ENCODE peak calls at places on chromosomes 12 and 14, in four cellular contexts. T is K562, I is HepG2, P is GM12878. N is an unnamed sample.
A peak's percentile ranks its signal among the peaks of the same experiment; 100 is the strongest.

GRCh38 chr14:104877806-104878550 is 12.9 kb downstream of the CEP170B start:
- DNase-seq in T (no peak), I (no peak), P (no peak), N (no peak)

GRCh38 chr14:22865424-22866215 is 5.9 kb upstream of the LRP10 start:
- DNase-seq in I (no peak), P (no peak), T (peak; percentile 72), N (peak; percentile 84)

GRCh38 chr14:68687746-68688145 is 105.1 kb downstream of the ZFP36L1 start:
- DNase-seq in I (no peak), T (no peak), P (no peak), N (no peak)

GRCh38 chr12:58803893-58804292 is 116.4 kb downstream of the LRIG3 start:
- DNase-seq in P (no peak), I (no peak), T (no peak), N (no peak)

GRCh38 chr14:32980887-32981501 is 42.3 kb downstream of the NPAS3 start:
- DNase-seq in P (no peak), T (no peak), I (no peak), N (no peak)

GRCh38 chr14:39446131-39446744 is 14.0 kb upstream of the FBXO33 start:
- DNase-seq in I (no peak), P (no peak), T (no peak), N (no peak)

GRCh38 chr12:4421590-4422031 is 24.0 kb downstream of the FGF6 start:
- DNase-seq in P (no peak), I (peak; percentile 35), T (peak; percentile 50), N (no peak)

GRCh38 chr14:74940956-74941565 is 14.3 kb downstream of the PGF start:
- DNase-seq in T (no peak), P (no peak), I (no peak), N (no peak)

GRCh38 chr14:100114109-100114765 is 45.2 kb downstream of the DEGS2 start:
- DNase-seq in P (no peak), T (no peak), I (no peak), N (no peak)

GRCh38 chr12:76621582-76622024 is 62.0 kb upstream of the OSBPL8 start:
- DNase-seq in T (peak; percentile 80), I (peak; percentile 93), P (peak; percentile 21), N (peak; percentile 61)

GRCh38 chr12:76627346-76628135 is 68.0 kb upstream of the OSBPL8 start:
- DNase-seq in I (no peak), P (no peak), T (no peak), N (no peak)

GRCh38 chr12:76622915-76623314 is 63.3 kb upstream of the OSBPL8 start:
- DNase-seq in P (no peak), T (no peak), I (no peak), N (no peak)

GRCh38 chr12:76622351-76622750 is 62.8 kb upstream of the OSBPL8 start:
- DNase-seq in T (no peak), I (no peak), P (no peak), N (no peak)

DNA sequence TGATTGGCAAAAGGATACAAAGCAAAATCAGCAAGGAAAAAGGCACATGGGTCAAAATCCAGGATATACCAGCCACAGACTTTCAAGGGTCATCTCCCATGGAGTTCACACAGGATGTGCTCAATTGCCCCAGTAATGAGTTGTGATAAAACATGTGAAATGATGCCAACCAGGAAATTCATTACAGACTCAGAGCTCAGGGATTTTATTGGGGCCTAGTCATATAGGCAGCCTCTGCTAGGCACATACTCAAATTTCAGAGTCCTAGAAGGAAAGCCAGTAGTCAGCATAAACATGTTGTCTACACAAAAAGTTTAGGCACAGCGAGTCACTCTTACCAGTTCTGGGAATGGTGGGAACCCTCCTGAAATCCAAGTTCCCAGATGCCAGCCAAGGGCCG is 64.4 kb upstream of the OSBPL8 start:
- DNase-seq in T (no peak), I (no peak), P (no peak), N (no peak)
- TF ChIP-seq NR2C2 in T (no peak), I (no peak), P (no peak), N (no peak)

DNA sequence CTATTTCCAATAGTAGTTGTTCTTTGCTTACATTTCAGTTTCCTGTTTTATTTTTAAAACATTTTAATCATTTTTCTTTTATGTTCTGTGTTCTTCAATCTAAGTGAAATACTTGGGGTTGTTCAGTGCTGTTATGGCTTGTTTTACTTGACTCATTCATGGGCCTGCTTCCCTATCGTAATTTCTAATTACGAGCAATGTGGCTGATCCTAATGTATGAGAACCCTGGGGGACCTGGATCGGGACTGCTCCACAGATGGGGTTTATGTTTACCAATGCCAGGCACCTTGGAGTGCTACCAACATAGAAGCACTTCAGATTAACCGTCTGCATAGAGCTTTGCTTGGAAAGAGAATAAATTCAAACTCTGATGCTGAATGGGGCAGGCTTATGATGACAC is 29.8 kb downstream of the TECPR2 start:
- DNase-seq in P (no peak), T (no peak), I (no peak), N (no peak)
- TF ChIP-seq ETV6 in P (no peak), T (no peak), I (no peak), N (no peak)

DNA sequence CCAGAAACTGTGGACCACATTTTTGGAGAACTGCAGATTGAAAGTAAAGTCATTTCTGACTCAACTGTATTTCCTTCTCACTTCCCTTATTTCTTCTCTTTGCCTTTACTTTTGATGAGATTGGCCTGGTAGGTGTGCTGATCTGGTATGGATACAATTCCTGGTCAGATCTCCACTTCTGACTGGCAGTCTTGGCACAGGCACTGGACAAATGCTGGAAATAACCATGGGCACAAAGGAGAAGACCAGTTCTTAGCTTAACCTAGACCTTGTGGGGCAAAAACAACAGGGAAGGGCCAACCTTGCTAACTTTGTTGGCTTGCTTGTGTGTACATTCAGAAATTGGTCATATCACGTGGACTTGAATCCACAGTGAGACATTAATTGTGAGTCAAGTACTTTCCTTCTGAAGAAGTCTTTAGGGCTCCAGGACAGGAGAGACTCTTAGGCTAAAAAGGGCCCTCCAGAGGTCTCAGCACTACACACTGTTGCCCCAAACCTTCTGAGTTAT is 75.0 kb downstream of the DIP2B start:
- DNase-seq in T (no peak), P (peak; percentile 40), I (no peak), N (no peak)
- TF ChIP-seq NR2C2 in T (no peak), P (no peak), I (no peak), N (no peak)

GRCh38 chr12:88579941-88580871 is at the start of gene KITLG:
- DNase-seq in T (peak; percentile 32), P (no peak), I (peak; percentile 56), N (peak; percentile 85)

GRCh38 chr12:88578274-88578673 is 2.0 kb downstream of the KITLG start:
- DNase-seq in T (no peak), I (peak; percentile 29), P (no peak), N (no peak)

GRCh38 chr12:88577537-88577936 is 2.7 kb downstream of the KITLG start:
- DNase-seq in I (no peak), P (no peak), T (no peak), N (no peak)

GRCh38 chr12:88579572-88579940 is 715 bp downstream of the KITLG start:
- DNase-seq in P (no peak), T (no peak), I (no peak), N (peak; percentile 18)

DNA sequence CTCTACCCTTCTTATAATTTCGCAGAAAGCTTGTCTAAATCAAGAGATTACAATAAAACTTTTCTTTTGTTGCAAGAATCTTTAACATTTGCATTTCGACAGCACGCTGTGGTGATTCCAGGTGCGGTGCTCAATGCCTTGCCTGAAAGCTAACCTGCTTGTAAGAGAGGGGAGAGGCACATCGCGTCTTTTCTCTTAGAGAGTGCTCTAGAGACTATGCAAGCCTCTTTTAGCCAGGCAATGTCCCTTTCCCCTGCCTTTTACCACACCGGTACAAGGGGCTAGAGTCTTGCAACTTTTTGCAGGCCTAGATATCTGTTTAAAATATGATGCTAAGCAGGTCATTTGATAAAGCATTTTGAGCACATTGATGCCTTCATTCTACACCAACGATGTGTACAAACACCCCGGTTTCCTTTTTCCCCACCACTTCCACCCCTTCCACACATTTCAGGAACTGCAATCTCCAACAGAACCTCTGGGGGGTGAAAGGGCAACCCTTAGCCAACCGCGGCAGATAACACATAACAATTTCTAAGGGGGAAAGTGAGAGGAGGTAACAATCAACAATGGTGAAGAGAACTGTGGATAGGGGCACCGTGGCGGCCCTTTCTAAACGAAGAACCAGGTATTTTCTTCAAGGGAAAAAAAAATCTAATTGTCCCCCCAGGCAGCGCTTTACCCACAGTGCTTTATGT is 1.3 kb downstream of the KITLG start:
- DNase-seq in T (peak; percentile 3), I (peak; percentile 37), P (no peak), N (peak; percentile 32)
- TF ChIP-seq ETV6 in T (no peak), I (no peak), P (no peak), N (no peak)

GRCh38 chr14:91018465-91018864 is 42.0 kb downstream of the RPS6KA5 start:
- DNase-seq in P (no peak), I (no peak), T (no peak), N (no peak)
- TF ChIP-seq NR2C2 in P (no peak), I (no peak), T (no peak), N (no peak)

DNA sequence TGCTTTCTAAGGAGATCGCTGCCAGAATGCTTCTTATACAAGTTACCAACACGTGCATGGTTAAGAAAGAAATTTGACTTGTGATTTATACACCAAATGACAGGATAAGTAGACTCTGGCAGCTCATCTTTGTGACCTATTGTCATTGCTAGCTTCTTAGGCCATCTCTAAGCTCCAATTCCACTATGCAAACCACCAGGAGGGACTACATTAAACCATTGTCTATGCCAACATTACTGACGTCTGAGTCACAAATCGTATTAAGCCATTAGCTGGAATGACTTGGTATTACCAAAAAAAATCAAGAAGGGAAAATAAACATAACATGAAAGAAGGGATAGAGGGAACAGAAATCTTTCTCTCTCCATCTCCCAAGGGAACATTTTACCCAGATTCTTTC is 15.8 kb upstream of the VPS33A start:
- DNase-seq in T (no peak), P (no peak), I (no peak), N (no peak)
- TF ChIP-seq ETV6 in T (no peak), P (no peak), I (no peak), N (no peak)

DNA sequence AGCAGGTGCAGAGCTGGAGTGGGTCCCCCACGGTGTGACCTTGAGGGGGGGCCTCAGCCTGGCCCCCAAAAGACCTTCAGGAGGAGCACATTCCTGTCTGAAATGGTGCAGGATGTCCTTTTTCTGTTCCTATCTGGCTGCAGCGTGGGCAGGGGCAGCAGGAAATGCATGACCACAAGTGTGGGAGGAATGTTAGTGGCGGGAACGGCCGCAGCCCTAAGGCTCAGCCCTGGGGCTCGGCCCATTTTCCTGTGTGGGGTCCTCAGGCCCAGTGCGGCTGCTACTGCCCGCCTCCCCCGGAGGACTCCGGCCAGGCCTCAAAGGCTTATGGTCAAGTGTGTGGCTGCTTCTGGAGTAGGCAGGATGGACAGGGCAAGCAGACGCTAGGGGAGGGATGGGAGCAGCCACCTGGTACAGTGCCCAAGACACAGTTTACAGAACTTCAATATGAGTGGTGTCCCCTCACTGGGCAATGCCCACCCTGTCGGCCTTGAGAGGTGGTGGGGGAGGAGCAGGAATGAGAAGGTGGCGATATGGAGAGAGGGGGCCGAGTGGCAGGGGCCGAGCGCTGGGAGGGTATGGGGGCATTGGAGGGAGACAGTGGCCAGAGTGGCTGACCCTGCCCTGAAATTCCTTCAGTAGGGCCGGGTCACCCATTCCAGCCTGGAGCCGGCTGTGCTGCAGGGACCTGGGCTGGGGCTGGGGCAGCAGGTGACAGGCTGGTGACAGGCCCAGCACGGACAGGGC is 137.4 kb downstream of the CALM1 start:
- DNase-seq in T (peak; percentile 37), P (no peak), I (no peak), N (no peak)
- TF ChIP-seq NR2C2 in T (no peak), P (no peak), I (no peak), N (no peak)

N was measured in WTC11.